ENCODE peak calls at places on chromosomes 13 and 19, in seven cellular contexts. D is IMR-90, E is BE2C, C is left lung, I is PC-3, N is uterus, T is spleen. K is an unnamed sample.

GRCh38 chr13:43023244-43023931 is at the start of gene DNAJC15:
- DNase-seq in D (peak; percentile 83), E (no peak), C (peak; percentile 91), I (peak; percentile 58), N (peak; percentile 68), T (peak; percentile 94), K (peak; percentile 55)

GRCh38 chr19:11179716-11180297 is 17.5 kb downstream of the KANK2 start:
- DNase-seq in D (no peak), E (no peak), C (no peak), I (no peak), N (no peak), T (no peak), K (no peak)

GRCh38 chr13:80339841-80340642 is 884 bp downstream of the SPRY2 start:
- DNase-seq in D (peak; percentile 42), E (peak; percentile 49), C (peak; percentile 92), I (peak; percentile 30), N (peak; percentile 43), T (peak; percentile 88), K (no peak)

GRCh38 chr19:42250666-42251531 is 4.0 kb downstream of the ERF start:
- DNase-seq in D (peak; percentile 50), E (no peak), C (no peak), I (no peak), N (peak; percentile 49), T (peak; percentile 82), K (no peak)

GRCh38 chr19:3275068-3275582 is 50.7 kb downstream of the CELF5 start:
- DNase-seq in D (no peak), E (peak; percentile 46), C (no peak), I (peak; percentile 10), N (no peak), T (no peak), K (no peak)

GRCh38 chr13:114071441-114071840 is 61.0 kb downstream of the RASA3 start:
- DNase-seq in D (no peak), E (no peak), C (no peak), I (no peak), N (no peak), T (no peak), K (no peak)

GRCh38 chr19:39078436-39079200 is 5.5 kb upstream of the ACP7 start:
- DNase-seq in D (peak; percentile 97), E (no peak), C (no peak), I (peak; percentile 95), N (no peak), T (no peak), K (peak; percentile 98)

GRCh38 chr13:23754506-23754905 is 134.7 kb downstream of the MIPEP start:
- DNase-seq in D (peak; percentile 52), E (no peak), C (no peak), I (no peak), N (no peak), T (no peak), K (no peak)

GRCh38 chr13:101649490-101650126 is 197.1 kb downstream of the ITGBL1 start:
- DNase-seq in D (peak; percentile 74), E (no peak), C (no peak), I (peak; percentile 88), N (no peak), T (no peak), K (peak; percentile 97)

GRCh38 chr13:66657165-66657895 is 572.8 kb downstream of the PCDH9 start:
- DNase-seq in D (peak; percentile 98), E (peak; percentile 90), C (peak; percentile 4), I (peak; percentile 97), N (peak; percentile 24), T (no peak), K (peak; percentile 100)

GRCh38 chr13:75101997-75102720 is 379.8 kb downstream of the TBC1D4 start:
- DNase-seq in D (peak; percentile 6), E (peak; percentile 7), C (no peak), I (peak; percentile 41), N (no peak), T (no peak), K (peak; percentile 50)

GRCh38 chr19:54189020-54189667 is at the start of gene MBOAT7:
- DNase-seq in D (no peak), E (no peak), C (no peak), I (no peak), N (no peak), T (no peak), K (peak; percentile 47)

GRCh38 chr13:105220886-105221285 is 1314.6 kb downstream of the EFNB2 start:
- DNase-seq in D (peak; percentile 52), E (no peak), C (no peak), I (no peak), N (no peak), T (no peak), K (peak; percentile 3)

GRCh38 chr13:59893261-59893660 is 270.5 kb downstream of the DIAPH3 start:
- DNase-seq in D (no peak), E (no peak), C (no peak), I (no peak), N (no peak), T (no peak), K (no peak)

GRCh38 chr19:11174336-11174735 is 18.8 kb upstream of the SPC24 start:
- DNase-seq in D (no peak), E (no peak), C (no peak), I (no peak), N (no peak), T (no peak), K (no peak)

GRCh38 chr19:33402421-33403220 is 29.1 kb downstream of the CEBPG start:
- DNase-seq in D (no peak), E (peak; percentile 22), C (peak; percentile 74), I (no peak), N (no peak), T (peak; percentile 62), K (no peak)

GRCh38 chr19:6423499-6424189 is 967 bp downstream of the KHSRP start:
- DNase-seq in D (peak; percentile 42), E (peak; percentile 60), C (peak; percentile 77), I (peak; percentile 50), N (peak; percentile 34), T (peak; percentile 83), K (peak; percentile 33)

GRCh38 chr19:48044561-48044960 is 682 bp upstream of the CABP5 start:
- DNase-seq in D (no peak), E (no peak), C (no peak), I (no peak), N (no peak), T (no peak), K (no peak)

GRCh38 chr13:35927554-35927953 is 203.6 kb downstream of the DCLK1 start:
- DNase-seq in D (peak; percentile 97), E (peak; percentile 26), C (no peak), I (no peak), N (peak; percentile 45), T (no peak), K (peak; percentile 71)

GRCh38 chr19:14165986-14166385 is 29.6 kb upstream of the ASF1B start:
- DNase-seq in D (no peak), E (no peak), C (no peak), I (no peak), N (no peak), T (no peak), K (no peak)

GRCh38 chr13:32824671-32825070 is 191.6 kb upstream of the KL start:
- DNase-seq in D (peak; percentile 95), E (no peak), C (no peak), I (peak; percentile 95), N (no peak), T (no peak), K (peak; percentile 80)

GRCh38 chr13:43008591-43008990 is 14.8 kb upstream of the DNAJC15 start:
- DNase-seq in D (no peak), E (no peak), C (no peak), I (no peak), N (no peak), T (no peak), K (no peak)

GRCh38 chr13:24119593-24120508 is 40.7 kb upstream of the SPATA13 start:
- DNase-seq in D (peak; percentile 64), E (no peak), C (no peak), I (no peak), N (no peak), T (no peak), K (no peak)

GRCh38 chr19:51127755-51128154 is 3.0 kb downstream of the SIGLEC9 start:
- DNase-seq in D (peak; percentile 47), E (no peak), C (no peak), I (peak; percentile 72), N (no peak), T (peak; percentile 74), K (no peak)

GRCh38 chr19:11378319-11379189 is 4.1 kb downstream of the SWSAP1 start:
- DNase-seq in D (peak; percentile 89), E (peak; percentile 84), C (peak; percentile 83), I (peak; percentile 95), N (no peak), T (peak; percentile 86), K (peak; percentile 86)

GRCh38 chr13:108963846-108964600 is 334.6 kb downstream of the MYO16 start:
- DNase-seq in D (peak; percentile 76), E (no peak), C (no peak), I (peak; percentile 4), N (no peak), T (no peak), K (peak; percentile 94)

GRCh38 chr13:65336916-65337315 is 1893.2 kb downstream of the PCDH9 start:
- DNase-seq in D (peak; percentile 84), E (no peak), C (no peak), I (no peak), N (no peak), T (no peak), K (no peak)

GRCh38 chr19:40416918-40417713 is 3.9 kb upstream of the PRX start:
- DNase-seq in D (peak; percentile 35), E (no peak), C (peak; percentile 81), I (peak; percentile 20), N (no peak), T (peak; percentile 85), K (peak; percentile 40)

GRCh38 chr19:39520541-39521204 is 5.7 kb downstream of the SELENOV start:
- DNase-seq in D (no peak), E (no peak), C (no peak), I (no peak), N (no peak), T (peak; percentile 3), K (no peak)

GRCh38 chr13:111561091-111561778 is 240.8 kb downstream of the TEX29 start:
- DNase-seq in D (no peak), E (no peak), C (no peak), I (no peak), N (no peak), T (peak; percentile 54), K (no peak)
- H3K4me3 ChIP-seq in D (no peak overlapping the region), E (no peak overlapping the region), C (no peak overlapping the region), I (no peak overlapping the region), N (no peak overlapping the region), T (no peak overlapping the region), K (no peak overlapping the region)

DNA sequence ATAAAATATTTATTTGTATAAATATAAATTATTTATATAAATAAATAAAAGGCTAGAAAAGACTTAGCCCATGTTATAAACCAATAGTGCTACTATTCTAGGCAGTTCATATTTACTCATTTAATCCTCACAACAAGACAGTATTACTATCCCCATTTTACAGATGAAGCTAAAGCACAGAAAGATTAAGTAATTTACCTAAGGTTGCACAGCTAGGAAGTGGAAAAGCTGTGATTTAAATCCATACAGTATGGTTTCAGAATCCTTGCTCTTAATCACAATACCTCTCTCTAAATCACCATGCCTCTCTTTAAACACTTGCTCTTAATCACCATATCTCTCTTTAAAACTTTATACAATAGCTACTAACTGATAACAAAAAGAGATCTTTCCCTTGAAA is 13.8 kb downstream of the SPRYD7 start:
- DNase-seq in D (no peak), E (no peak), C (no peak), I (no peak), N (no peak), T (no peak), K (no peak)
- H3K36me3 ChIP-seq in D (peaks cover 35% of the 10 kb centered on the region), E (peaks cover 34% of the 10 kb centered on the region), C (peaks cover 86% of the 10 kb centered on the region), I (peaks cover 7% of the 10 kb centered on the region), N (no peaks in the 10 kb centered on the region), T (peaks cover 100% of the 10 kb centered on the region), K (peaks cover 4% of the 10 kb centered on the region)

GRCh38 chr19:45922281-45922680 is 7.7 kb upstream of the NANOS2 start:
- DNase-seq in D (no peak), E (no peak), C (no peak), I (peak; percentile 11), N (no peak), T (no peak), K (no peak)
- TF ChIP-seq CTCF in D (peak; percentile 8), E (peak; percentile 33), C (no peak), I (peak; percentile 16), N (no peak), T (no peak), K (peak; percentile 10)

GRCh38 chr19:17757125-17757524 is 5.8 kb downstream of the FCHO1 start:
- DNase-seq in D (peak; percentile 50), E (peak; percentile 82), C (peak; percentile 83), I (peak; percentile 79), N (peak; percentile 53), T (no peak), K (peak; percentile 51)
- H3K4me3 ChIP-seq in D (no peak overlapping the region), E (no peak overlapping the region), C (no peak overlapping the region), I (no peak overlapping the region), N (no peak overlapping the region), T (no peak overlapping the region), K (no peak overlapping the region)